ENCODE peak calls at places on chromosome 17, in four cellular contexts. One of them, this sample, is unnamed.

GRCh38 chr17:14791221-14791620 is 473.9 kb downstream of the PMP22 start:
- DNase-seq in HepG2: no peak
- DNase-seq in K562: no peak
- DNase-seq in GM12878: no peak
- DNase-seq in this sample: no peak

GRCh38 chr17:67994827-67995567 is 1.3 kb downstream of the C17orf58 start:
- DNase-seq in K562: no peak
- DNase-seq in HepG2: no peak
- DNase-seq in GM12878: no peak
- DNase-seq in this sample: no peak

GRCh38 chr17:57899822-57900221 is 50.0 kb upstream of the MRPS23 start:
- DNase-seq in K562: no peak
- DNase-seq in HepG2: no peak
- DNase-seq in GM12878: no peak
- DNase-seq in this sample: no peak

GRCh38 chr17:82400206-82400605 is 17.9 kb upstream of the HEXD start:
- DNase-seq in HepG2: no peak
- DNase-seq in GM12878: no peak
- DNase-seq in K562: no peak
- DNase-seq in this sample: no peak

GRCh38 chr17:75823257-75824041 is 20.8 kb downstream of the UNC13D start:
- DNase-seq in HepG2: no peak
- DNase-seq in K562: no peak
- DNase-seq in GM12878: no peak
- DNase-seq in this sample: no peak

GRCh38 chr17:77963441-77963840 is 4.9 kb downstream of the TNRC6C start:
- DNase-seq in K562: peak
- DNase-seq in HepG2: peak
- DNase-seq in GM12878: no peak
- DNase-seq in this sample: no peak

GRCh38 chr17:55743103-55743679 is 7.7 kb upstream of the PCTP start:
- DNase-seq in HepG2: peak
- DNase-seq in K562: peak
- DNase-seq in GM12878: no peak
- DNase-seq in this sample: no peak

GRCh38 chr17:34368455-34369195 is 5.6 kb upstream of the CCL1 start:
- DNase-seq in HepG2: no peak
- DNase-seq in GM12878: no peak
- DNase-seq in K562: no peak
- DNase-seq in this sample: no peak

GRCh38 chr17:73401911-73402310 is 90.1 kb upstream of the CDC42EP4 start:
- DNase-seq in GM12878: no peak
- DNase-seq in HepG2: peak
- DNase-seq in K562: peak
- DNase-seq in this sample: no peak

GRCh38 chr17:78995022-78995760 is 14.4 kb downstream of the CANT1 start:
- DNase-seq in K562: no peak
- DNase-seq in HepG2: no peak
- DNase-seq in GM12878: no peak
- DNase-seq in this sample: no peak

GRCh38 chr17:49486012-49486641 is 9.0 kb upstream of the NGFR start:
- DNase-seq in GM12878: no peak
- DNase-seq in HepG2: no peak
- DNase-seq in K562: no peak
- DNase-seq in this sample: no peak

GRCh38 chr17:59221159-59221847 is 992 bp downstream of the GDPD1 start:
- DNase-seq in K562: no peak
- DNase-seq in GM12878: no peak
- DNase-seq in HepG2: no peak
- DNase-seq in this sample: peak

GRCh38 chr17:31698751-31699150 is 160.3 kb downstream of the COPRS start:
- DNase-seq in GM12878: no peak
- DNase-seq in HepG2: no peak
- DNase-seq in K562: no peak
- DNase-seq in this sample: no peak

GRCh38 chr17:67993153-67993997 is 2.9 kb downstream of the C17orf58 start:
- DNase-seq in HepG2: peak
- DNase-seq in GM12878: no peak
- DNase-seq in K562: peak
- DNase-seq in this sample: peak

DNA sequence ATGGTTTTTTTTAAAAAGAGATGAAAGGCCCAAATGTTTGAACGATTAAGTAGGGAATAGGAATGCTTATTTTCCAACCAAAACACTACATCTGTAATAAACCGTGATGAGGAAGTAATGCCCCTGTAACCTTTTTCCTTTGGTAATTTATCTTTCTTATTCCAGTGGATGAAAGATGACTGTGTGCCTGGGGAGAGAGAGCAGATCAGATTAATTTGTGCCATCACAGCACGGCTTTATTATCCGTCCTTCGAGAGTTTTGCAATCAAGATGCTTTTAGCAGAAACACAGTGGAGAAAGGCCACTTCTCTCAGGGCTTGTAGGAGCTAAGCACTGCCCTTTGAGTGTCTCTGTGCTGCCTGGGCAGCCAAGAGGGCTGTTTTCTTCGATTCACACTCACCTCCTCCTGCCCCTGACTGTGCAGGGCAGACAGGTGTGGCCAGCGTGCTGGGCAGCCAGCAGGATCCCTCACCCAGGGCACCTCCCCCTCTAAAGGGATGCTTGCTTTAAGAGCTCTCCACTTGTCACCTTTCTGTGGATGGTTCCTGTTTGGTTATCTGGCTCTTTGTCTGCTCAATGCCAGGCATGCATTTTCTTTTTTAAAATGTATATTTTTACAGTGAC is 190.2 kb downstream of the PRKCA start:
- DNase-seq in HepG2: no peak
- DNase-seq in K562: no peak
- DNase-seq in GM12878: no peak
- DNase-seq in this sample: no peak
- TF ChIP-seq TARDBP in HepG2: no peak
- TF ChIP-seq TARDBP in K562: no peak
- TF ChIP-seq TARDBP in GM12878: no peak
- TF ChIP-seq TARDBP in this sample: no peak

DNA sequence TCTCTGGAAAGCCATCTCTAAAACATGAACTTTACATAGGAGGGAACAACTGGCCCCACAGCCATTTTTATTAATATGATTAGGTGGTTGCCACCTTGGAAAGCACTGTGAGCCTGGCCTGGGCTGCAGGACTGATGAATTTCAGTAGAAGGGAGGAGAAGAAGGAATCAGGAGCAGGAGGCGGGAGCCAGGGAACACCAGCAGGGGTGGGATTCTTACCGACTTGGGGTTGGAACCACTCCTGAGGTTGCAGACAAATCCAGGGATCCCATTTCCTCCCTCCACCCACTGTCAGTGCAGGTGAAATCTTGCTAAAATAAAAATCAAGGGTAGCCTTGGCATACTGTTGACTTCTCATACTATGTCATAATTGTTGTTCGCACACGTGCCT is 16.9 kb upstream of the MAP3K14 start:
- DNase-seq in K562: no peak
- DNase-seq in GM12878: no peak
- DNase-seq in HepG2: no peak
- DNase-seq in this sample: no peak
- TF ChIP-seq TARDBP in K562: no peak
- TF ChIP-seq TARDBP in GM12878: no peak
- TF ChIP-seq TARDBP in HepG2: no peak
- TF ChIP-seq TARDBP in this sample: no peak

GRCh38 chr17:44344939-44345496 is at the start of gene GRN:
- DNase-seq in GM12878: peak
- DNase-seq in K562: peak
- DNase-seq in HepG2: peak
- DNase-seq in this sample: peak

GRCh38 chr17:44348234-44348987 is 3.3 kb downstream of the GRN start:
- DNase-seq in K562: no peak
- DNase-seq in HepG2: no peak
- DNase-seq in GM12878: peak
- DNase-seq in this sample: no peak

GRCh38 chr17:44343510-44344209 is 1.4 kb upstream of the GRN start:
- DNase-seq in K562: no peak
- DNase-seq in GM12878: no peak
- DNase-seq in HepG2: no peak
- DNase-seq in this sample: no peak

GRCh38 chr17:44346064-44346844 is 1.2 kb downstream of the GRN start:
- DNase-seq in HepG2: no peak
- DNase-seq in K562: no peak
- DNase-seq in GM12878: no peak
- DNase-seq in this sample: no peak

DNA sequence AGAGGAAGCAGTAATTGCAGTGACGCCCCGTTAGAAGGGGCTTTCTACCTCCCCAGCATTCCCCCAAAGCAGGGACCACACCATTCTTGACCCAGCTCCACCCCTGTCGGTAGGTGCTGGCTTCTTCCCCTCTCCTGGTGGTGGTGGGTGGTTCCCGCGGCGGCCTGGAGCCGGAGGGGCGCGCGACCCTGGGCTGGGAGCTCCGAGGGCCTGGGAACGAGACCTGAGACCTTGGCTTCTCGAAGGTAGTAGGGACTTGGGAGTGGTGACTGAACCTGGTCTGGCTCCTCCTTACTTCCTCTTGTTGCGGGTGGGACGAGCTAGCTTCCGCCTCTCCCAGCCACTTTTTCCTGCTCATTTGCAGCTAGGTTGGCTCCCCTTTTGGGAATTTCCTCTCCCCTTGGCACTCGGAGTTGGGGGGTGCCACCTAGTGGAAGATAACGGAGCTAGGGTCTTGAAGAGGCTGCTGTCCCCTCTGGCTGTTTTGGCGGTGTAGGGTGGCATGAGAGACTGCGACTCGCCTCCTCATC is 460 bp downstream of the GRN start:
- DNase-seq in HepG2: peak
- DNase-seq in GM12878: no peak
- DNase-seq in K562: peak
- DNase-seq in this sample: peak
- TF ChIP-seq TARDBP in HepG2: no peak
- TF ChIP-seq TARDBP in GM12878: no peak
- TF ChIP-seq TARDBP in K562: no peak
- TF ChIP-seq TARDBP in this sample: no peak

GRCh38 chr17:50954641-50955121 is 88.5 kb upstream of the TOB1 start:
- DNase-seq in HepG2: no peak
- DNase-seq in K562: no peak
- DNase-seq in GM12878: no peak
- DNase-seq in this sample: no peak

GRCh38 chr17:50953518-50953830 is 87.3 kb upstream of the TOB1 start:
- DNase-seq in GM12878: no peak
- DNase-seq in HepG2: no peak
- DNase-seq in K562: no peak
- DNase-seq in this sample: no peak

GRCh38 chr17:50955160-50955559 is 89.0 kb upstream of the TOB1 start:
- DNase-seq in GM12878: no peak
- DNase-seq in HepG2: no peak
- DNase-seq in K562: no peak
- DNase-seq in this sample: no peak

GRCh38 chr17:50952889-50953288 is 86.7 kb upstream of the TOB1 start:
- DNase-seq in HepG2: no peak
- DNase-seq in GM12878: no peak
- DNase-seq in K562: no peak
- DNase-seq in this sample: no peak

DNA sequence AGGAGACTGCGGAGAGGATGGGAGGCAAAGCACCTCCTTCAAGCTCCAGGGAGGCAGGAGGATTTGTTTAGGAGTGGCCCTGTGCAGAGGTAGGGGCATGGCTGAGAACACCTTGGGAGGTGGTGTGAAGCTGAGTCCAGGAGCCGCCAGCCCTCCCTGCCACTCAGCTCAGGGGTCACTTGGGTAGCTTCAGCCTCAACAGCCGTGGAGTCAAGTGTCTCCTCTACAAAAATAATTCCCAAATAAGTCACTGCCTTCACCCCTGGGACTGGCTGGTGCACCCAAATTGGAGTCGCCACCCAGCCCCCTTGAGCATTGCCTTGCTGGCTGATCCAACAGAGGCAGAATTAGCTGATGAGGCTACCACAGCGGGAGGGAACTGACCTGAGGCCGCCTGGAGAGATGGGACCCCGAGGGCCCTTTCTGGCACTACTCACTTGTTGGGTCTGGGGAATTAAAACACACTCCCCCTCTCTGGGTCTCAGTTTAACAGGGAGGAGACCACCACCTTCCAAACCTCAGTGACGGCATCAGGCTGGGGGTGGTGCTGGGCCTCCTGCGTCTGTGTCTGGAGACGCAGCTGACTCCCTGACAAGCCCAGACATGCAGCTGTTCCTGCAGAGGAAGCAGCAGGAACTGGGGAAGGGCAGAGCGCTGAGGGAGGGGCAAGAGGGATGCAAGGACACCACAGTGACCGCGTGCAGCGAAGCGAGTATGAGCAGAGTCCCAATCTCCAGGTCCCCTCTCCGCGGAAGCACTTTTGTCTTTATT is 87.9 kb upstream of the TOB1 start:
- DNase-seq in K562: no peak
- DNase-seq in GM12878: no peak
- DNase-seq in HepG2: no peak
- DNase-seq in this sample: peak
- TF ChIP-seq TARDBP in K562: no peak
- TF ChIP-seq TARDBP in GM12878: no peak
- TF ChIP-seq TARDBP in HepG2: no peak
- TF ChIP-seq TARDBP in this sample: no peak

DNA sequence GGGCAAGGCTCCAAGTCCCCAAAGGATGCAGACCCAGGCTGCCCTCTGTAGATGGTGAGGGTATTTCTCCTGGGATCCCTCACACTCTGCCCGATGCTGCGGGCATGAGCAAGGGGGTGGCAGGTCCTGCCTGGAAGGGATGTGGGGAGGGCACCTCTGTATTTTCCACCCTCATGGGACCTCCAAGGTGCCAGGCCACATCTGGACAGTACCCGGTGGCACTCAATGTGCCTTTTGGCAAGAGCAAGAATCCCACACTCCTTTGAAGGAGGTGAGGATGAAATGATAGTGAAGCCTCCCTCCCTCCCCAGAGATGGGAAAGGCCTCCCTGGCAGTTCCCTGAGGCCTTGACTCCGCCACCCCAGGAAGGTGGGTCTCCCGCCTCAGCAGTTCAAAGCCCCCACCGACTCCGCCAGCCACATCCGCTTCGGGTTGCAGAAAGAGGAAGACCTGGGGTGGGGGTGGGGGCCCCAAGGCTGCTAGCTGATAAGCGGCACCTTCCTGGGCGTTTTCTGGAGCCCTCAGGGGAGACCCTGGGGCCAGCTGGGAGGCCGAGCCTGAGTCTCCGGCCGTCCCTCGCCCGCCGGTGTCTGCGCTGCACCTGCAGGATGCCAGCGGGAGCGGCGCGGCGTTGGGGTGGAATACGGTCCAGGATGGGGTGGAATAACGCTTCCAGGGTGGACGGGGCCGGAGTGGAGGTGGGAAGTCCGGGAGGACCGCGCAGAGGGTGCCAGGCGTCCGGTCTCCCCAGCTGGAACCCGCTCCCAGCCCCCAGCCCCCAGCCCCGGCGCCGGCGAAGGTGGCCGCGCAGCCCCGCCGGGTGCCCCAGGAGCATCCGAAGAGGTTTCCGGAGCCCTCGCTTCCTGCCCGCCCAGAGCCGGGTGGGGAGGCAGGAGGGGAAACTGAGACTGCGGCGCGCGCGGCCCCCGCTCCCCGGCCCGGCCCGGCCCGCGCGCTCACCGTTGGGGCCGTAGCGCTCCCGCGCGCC is 729 bp downstream of the ATP2A3 start:
- DNase-seq in K562: peak
- DNase-seq in HepG2: no peak
- DNase-seq in GM12878: no peak
- DNase-seq in this sample: no peak
- TF ChIP-seq TARDBP in K562: no peak
- TF ChIP-seq TARDBP in HepG2: no peak
- TF ChIP-seq TARDBP in GM12878: no peak
- TF ChIP-seq TARDBP in this sample: no peak

GRCh38 chr17:1108810-1109605 is 70.8 kb downstream of the ABR start:
- DNase-seq in K562: no peak
- DNase-seq in HepG2: no peak
- DNase-seq in GM12878: no peak
- DNase-seq in this sample: peak
- TF ChIP-seq TARDBP in K562: no peak
- TF ChIP-seq TARDBP in HepG2: no peak
- TF ChIP-seq TARDBP in GM12878: no peak
- TF ChIP-seq TARDBP in this sample: no peak